ENCODE peak calls at places on chromosome 3, in eight cellular contexts. Z, W, D, C, L, Q, G and M are unnamed samples. For H3K4me1, the result is how much of the 10 kb centered on the place peaks cover.

GRCh38 chr3:102673271-102674115 is 238.7 kb downstream of the ZPLD1 start:
- DNase-seq in Z (peak), G (peak), W (peak), C (peak), D (peak), Q (peak), L (peak), M (peak)

GRCh38 chr3:4011136-4011535 is 211.9 kb downstream of the LRRN1 start:
- DNase-seq in G (no peak), D (no peak), Z (no peak), W (no peak), L (no peak), Q (no peak), C (no peak), M (no peak)

GRCh38 chr3:7695067-7695466 is 806.6 kb upstream of the LMCD1 start:
- DNase-seq in G (no peak), Q (no peak), C (no peak), D (no peak), W (no peak), Z (no peak), L (no peak), M (no peak)

GRCh38 chr3:194003128-194004057 is 132.6 kb upstream of the HES1 start:
- DNase-seq in Z (peak), W (peak), Q (peak), D (peak), C (peak), L (peak), G (peak), M (peak)

GRCh38 chr3:74883690-74884089 is 269.2 kb upstream of the CNTN3 start:
- DNase-seq in C (no peak), L (no peak), G (no peak), W (no peak), Z (peak), D (peak), Q (peak), M (no peak)

GRCh38 chr3:52833202-52833601 is 1.6 kb downstream of the MUSTN1 start:
- DNase-seq in W (no peak), Q (no peak), L (peak), Z (no peak), D (no peak), G (no peak), C (no peak), M (no peak)

GRCh38 chr3:123805504-123805903 is 78.6 kb downstream of the MYLK start:
- DNase-seq in G (no peak), L (no peak), Z (no peak), W (no peak), Q (no peak), C (no peak), D (no peak), M (no peak)

GRCh38 chr3:53680026-53680425 is 166.2 kb downstream of the CHDH start:
- DNase-seq in W (no peak), Q (peak), L (no peak), Z (no peak), C (no peak), G (peak), D (no peak), M (no peak)

GRCh38 chr3:88712552-88712951 is 394.9 kb upstream of the EPHA3 start:
- DNase-seq in D (no peak), Z (no peak), Q (no peak), L (no peak), W (no peak), G (no peak), C (no peak), M (no peak)

GRCh38 chr3:122102191-122102935 is 47.2 kb downstream of the CD86 start:
- DNase-seq in G (no peak), Z (no peak), W (no peak), Q (no peak), L (no peak), C (no peak), D (no peak), M (no peak)

GRCh38 chr3:24494616-24495333 is at the start of gene THRB:
- DNase-seq in G (peak), D (peak), Z (peak), C (peak), L (peak), Q (peak), W (peak), M (peak)

GRCh38 chr3:57910988-57911387 is 97.2 kb upstream of the FLNB start:
- DNase-seq in C (no peak), G (peak), W (no peak), L (no peak), Q (no peak), Z (no peak), D (peak), M (peak)

GRCh38 chr3:155517907-155518306 is 224.4 kb upstream of the STRIT1 start:
- DNase-seq in Z (no peak), C (no peak), G (no peak), L (no peak), D (no peak), Q (no peak), W (no peak), M (no peak)

GRCh38 chr3:60633644-60634043 is 617.6 kb downstream of the FHIT start:
- DNase-seq in G (no peak), Q (peak), Z (no peak), C (no peak), L (no peak), D (no peak), W (no peak), M (no peak)

GRCh38 chr3:126472277-126473006 is 3.2 kb downstream of the ZXDC start:
- DNase-seq in D (peak), Q (no peak), Z (peak), C (peak), G (peak), W (no peak), L (no peak), M (peak)
- H3K4me1 ChIP-seq in D (under half), Q (under half), Z (under half), C (half or more), G (under half), W (under half), L (half or more), M (under half)

GRCh38 chr3:152446495-152446894 is 177.8 kb downstream of the MBNL1 start:
- DNase-seq in W (no peak), Q (no peak), Z (no peak), C (no peak), L (no peak), G (no peak), D (no peak), M (no peak)
- H3K4me1 ChIP-seq in W (under half), Q (under half), Z (under half), C (half or more), L (under half), G (under half), D (under half), M (under half)

GRCh38 chr3:66395635-66396034 is 105.2 kb downstream of the LRIG1 start:
- DNase-seq in C (no peak), D (no peak), G (no peak), Q (no peak), Z (no peak), L (no peak), W (no peak), M (no peak)
- H3K4me1 ChIP-seq in C (under half), D (under half), G (under half), Q (under half), Z (under half), L (under half), W (under half), M (under half)

GRCh38 chr3:48470286-48470685 is 23.7 kb downstream of the ATRIP start:
- DNase-seq in Q (no peak), G (no peak), C (no peak), L (no peak), Z (no peak), D (no peak), W (no peak), M (peak)
- H3K4me1 ChIP-seq in Q (under half), G (under half), C (half or more), L (half or more), Z (under half), D (half or more), W (half or more), M (under half)

GRCh38 chr3:12933901-12934300 is 92.5 kb upstream of the RPL32 start:
- DNase-seq in L (no peak), Q (no peak), D (no peak), C (no peak), W (no peak), G (no peak), Z (no peak), M (no peak)

GRCh38 chr3:12935861-12936830 is 94.8 kb upstream of the RPL32 start:
- DNase-seq in D (no peak), Q (no peak), C (no peak), Z (no peak), L (no peak), G (no peak), W (no peak), M (no peak)

GRCh38 chr3:12932754-12933153 is 91.4 kb upstream of the RPL32 start:
- DNase-seq in C (no peak), Z (no peak), W (no peak), L (no peak), D (no peak), Q (no peak), G (no peak), M (no peak)

GRCh38 chr3:12934431-12934830 is 93.1 kb upstream of the RPL32 start:
- DNase-seq in Q (peak), D (no peak), W (no peak), L (peak), C (no peak), G (no peak), Z (no peak), M (no peak)

DNA sequence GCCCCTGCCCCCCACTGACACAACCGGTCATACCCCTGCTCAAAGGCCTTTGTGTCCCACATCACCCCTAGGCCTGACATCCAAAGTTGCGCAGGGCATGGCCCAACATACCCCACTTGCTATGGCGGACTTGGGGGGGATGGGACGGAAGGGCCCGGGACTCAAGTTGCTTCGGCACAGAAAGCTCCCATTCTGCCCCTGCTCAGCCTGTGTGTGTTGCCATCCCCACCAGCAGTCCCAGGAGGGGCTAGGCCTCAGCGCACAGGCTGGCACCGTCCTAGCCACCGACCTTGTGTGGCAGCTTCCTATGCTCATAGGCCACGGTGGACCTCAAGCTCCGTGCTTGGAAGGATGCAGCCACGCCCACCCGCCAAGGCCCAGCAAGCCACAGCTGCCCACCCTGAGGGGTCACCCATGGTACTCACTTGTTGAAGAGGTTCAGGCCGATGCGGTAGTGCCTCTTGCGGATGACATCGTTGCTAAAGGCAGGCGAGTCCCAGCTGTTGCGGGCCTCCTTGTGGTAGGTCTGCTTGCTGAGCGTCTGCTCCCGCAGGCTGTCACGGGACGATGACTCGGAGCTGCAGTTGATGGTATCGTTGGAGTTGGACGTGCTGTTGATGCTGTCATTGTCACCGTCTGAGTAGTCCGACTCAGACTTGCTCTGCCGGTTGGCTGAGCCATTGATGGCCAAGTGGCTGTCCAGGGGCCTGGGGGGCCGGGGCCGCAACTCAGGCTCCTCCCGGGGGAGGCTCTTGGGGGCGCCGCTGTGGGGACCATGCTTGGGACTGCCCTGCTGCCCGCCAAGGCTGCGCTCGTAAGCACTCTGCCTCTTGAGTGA is 93.9 kb upstream of the RPL32 start:
- DNase-seq in Q (no peak), Z (peak), W (no peak), D (peak), L (no peak), C (no peak), G (peak), M (no peak)
- H3K4me1 ChIP-seq in Q (under half), Z (under half), W (under half), D (under half), L (half or more), C (half or more), G (under half), M (under half)

DNA sequence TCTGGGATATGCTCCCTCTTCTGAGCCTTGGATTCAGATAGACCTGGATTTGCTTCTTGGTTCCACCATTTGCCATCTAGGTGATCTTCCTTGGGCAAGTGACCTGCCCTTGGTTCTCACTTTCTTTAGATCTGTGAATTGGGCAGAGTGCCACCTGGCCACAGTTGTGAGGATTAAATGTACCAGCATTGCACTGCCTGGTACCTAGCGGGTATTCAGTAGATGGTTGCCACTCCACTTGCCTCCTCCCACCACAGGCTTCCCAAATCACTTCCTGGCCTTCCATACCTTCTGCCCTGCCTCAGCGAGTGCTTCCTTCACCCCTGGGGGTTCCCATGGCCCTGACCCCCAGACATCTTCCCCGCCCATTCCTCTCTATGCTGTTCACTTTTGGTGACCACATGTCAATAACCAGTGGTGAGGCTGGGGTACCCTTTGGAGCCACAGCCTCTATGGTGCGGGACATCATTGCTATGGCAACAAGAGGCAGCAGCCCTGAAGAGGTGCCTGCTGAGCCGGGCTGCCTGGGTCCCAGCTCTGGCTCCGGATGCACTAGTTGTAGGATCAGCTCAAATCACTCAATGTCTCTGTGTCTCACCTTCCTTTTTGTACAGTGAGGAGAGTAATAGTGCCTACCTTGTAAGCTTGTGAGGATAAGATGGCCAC is 40.5 kb downstream of the CMTM7 start:
- DNase-seq in Z (no peak), D (no peak), Q (no peak), C (no peak), W (no peak), L (no peak), G (no peak), M (no peak)
- H3K4me1 ChIP-seq in Z (under half), D (under half), Q (under half), C (under half), W (under half), L (under half), G (under half), M (under half)

GRCh38 chr3:184336484-184337230 is 743 bp upstream of the FAM131A start:
- DNase-seq in L (no peak), C (peak), G (no peak), D (peak), Q (peak), W (peak), Z (no peak), M (no peak)

GRCh38 chr3:184337315-184337714 is at the start of gene FAM131A:
- DNase-seq in C (no peak), D (no peak), G (no peak), L (no peak), Z (no peak), Q (no peak), W (no peak), M (no peak)

GRCh38 chr3:184334470-184335158 is 2.8 kb upstream of the FAM131A start:
- DNase-seq in Z (peak), L (no peak), C (no peak), W (peak), D (peak), Q (no peak), G (peak), M (peak)

GRCh38 chr3:184335291-184335660 is 2.1 kb upstream of the FAM131A start:
- DNase-seq in W (no peak), D (peak), Q (no peak), Z (no peak), L (no peak), C (no peak), G (no peak), M (no peak)

DNA sequence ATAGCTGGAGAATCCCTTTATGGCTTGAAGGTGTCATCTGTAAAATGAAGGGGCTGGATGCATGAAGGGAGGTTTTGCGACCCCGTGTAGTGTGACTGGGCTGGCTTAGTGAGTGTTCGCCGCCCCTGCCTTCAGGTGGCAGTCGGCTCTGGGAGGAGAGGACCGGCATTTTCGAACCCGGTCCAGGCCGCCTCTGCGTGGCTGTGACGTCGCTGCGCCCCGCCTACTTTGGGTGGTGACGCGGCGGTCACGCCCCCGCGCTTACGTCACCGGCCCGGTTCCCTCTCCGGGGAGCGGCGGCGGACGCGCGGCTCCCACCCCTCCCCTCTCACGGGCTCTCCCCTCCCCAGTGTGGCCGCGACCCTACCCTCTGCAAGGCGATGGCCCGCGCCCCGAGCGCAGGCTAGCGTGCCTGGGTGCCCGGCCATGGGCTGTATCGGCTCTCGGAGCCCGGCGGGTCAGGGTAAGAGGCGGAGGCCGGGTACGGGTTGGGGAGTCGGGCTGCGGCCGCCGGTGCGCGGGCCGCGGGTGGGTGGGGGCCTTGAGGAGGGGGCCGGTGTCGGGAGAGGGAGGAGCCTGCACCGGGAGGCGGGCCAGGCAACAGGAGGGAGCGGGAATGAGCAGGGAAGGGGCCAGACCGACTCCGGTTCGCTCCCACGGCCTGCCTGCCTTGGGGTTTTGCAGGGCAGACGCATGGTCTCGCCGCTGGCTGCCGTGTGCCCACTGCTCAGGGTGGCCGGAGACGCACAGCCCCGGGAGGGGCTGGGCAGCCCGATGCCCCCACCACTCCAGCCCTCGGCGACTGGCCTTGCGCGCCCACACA is 1.5 kb upstream of the FAM131A start:
- DNase-seq in Q (peak), Z (peak), W (peak), L (peak), G (peak), C (peak), D (peak), M (peak)
- H3K4me1 ChIP-seq in Q (under half), Z (under half), W (under half), L (half or more), G (under half), C (under half), D (half or more), M (half or more)

GRCh38 chr3:125042725-125043406 is 12.9 kb downstream of the HEG1 start:
- DNase-seq in W (no peak), C (no peak), D (no peak), L (peak), G (no peak), Q (peak), Z (no peak), M (no peak)
- H3K4me1 ChIP-seq in W (under half), C (half or more), D (under half), L (half or more), G (under half), Q (half or more), Z (under half), M (under half)